ENCODE peak calls at places on chromosomes 12 and 14, in four cellular contexts. One of them, this sample, is unnamed.

GRCh38 chr12:125187148-125187733 is 122.0 kb downstream of the AACS start:
- DNase-seq in H9: no peak
- DNase-seq in IMR-90: no peak
- DNase-seq in H1: no peak
- DNase-seq in this sample: no peak

GRCh38 chr14:36346052-36346451 is 25.6 kb upstream of the MBIP start:
- DNase-seq in H9: no peak
- DNase-seq in IMR-90: no peak
- DNase-seq in H1: no peak
- DNase-seq in this sample: no peak

GRCh38 chr12:74899031-74899829 is 310.4 kb downstream of the KCNC2 start:
- DNase-seq in H9: no peak
- DNase-seq in IMR-90: no peak
- DNase-seq in H1: no peak
- DNase-seq in this sample: no peak

GRCh38 chr14:68758301-68758700 is 34.6 kb downstream of the ZFP36L1 start:
- DNase-seq in H9: no peak
- DNase-seq in IMR-90: no peak
- DNase-seq in H1: no peak
- DNase-seq in this sample: no peak

GRCh38 chr14:59585891-59586554 is 9.4 kb upstream of the CCDC175 start:
- DNase-seq in H9: no peak
- DNase-seq in IMR-90: peak; percentile 40
- DNase-seq in H1: no peak
- DNase-seq in this sample: no peak

GRCh38 chr14:99675951-99676350 is 8.1 kb upstream of the CYP46A1 start:
- DNase-seq in H9: no peak
- DNase-seq in IMR-90: no peak
- DNase-seq in H1: no peak
- DNase-seq in this sample: no peak

GRCh38 chr14:101350710-101351109 is 210.6 kb upstream of the DIO3 start:
- DNase-seq in H9: no peak
- DNase-seq in IMR-90: no peak
- DNase-seq in H1: no peak
- DNase-seq in this sample: no peak

GRCh38 chr12:81128930-81129554 is 51.2 kb downstream of the ACSS3 start:
- DNase-seq in H9: peak; percentile 49
- DNase-seq in IMR-90: peak; percentile 43
- DNase-seq in H1: no peak
- DNase-seq in this sample: peak; percentile 84

GRCh38 chr14:104291123-104292000 is 153.0 kb downstream of the KIF26A start:
- DNase-seq in H9: peak; percentile 86
- DNase-seq in IMR-90: no peak
- DNase-seq in H1: peak; percentile 27
- DNase-seq in this sample: peak; percentile 76
- H3K23ac ChIP-seq in H9: no peak overlapping the region
- H3K23ac ChIP-seq in IMR-90: no peak overlapping the region
- H3K23ac ChIP-seq in H1: no peak overlapping the region
- H3K23ac ChIP-seq in this sample: peak overlapping the region; percentile 60

DNA sequence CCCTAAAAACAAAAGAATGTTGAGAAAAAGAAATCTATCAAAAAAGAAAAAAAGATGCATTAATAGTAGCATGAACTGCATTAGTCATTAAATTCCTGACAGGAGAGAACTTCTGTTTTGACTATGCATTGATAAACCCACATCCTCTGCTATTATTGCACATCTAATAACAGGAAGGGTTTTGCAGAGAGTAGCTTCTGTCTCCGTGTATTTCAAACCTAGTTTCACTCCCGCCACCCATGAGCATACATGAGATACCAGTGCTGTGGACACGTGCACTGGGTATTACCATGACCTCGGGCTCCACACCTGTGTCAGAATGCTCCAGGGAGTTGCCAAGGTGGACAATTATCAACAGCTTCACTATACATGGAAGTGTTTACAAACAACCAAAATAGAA is 449.1 kb upstream of the SOX5 start:
- DNase-seq in H9: no peak
- DNase-seq in IMR-90: peak; percentile 15
- DNase-seq in H1: no peak
- DNase-seq in this sample: no peak
- H3K56ac ChIP-seq in H9: no peak overlapping the region
- H3K56ac ChIP-seq in IMR-90: no peak overlapping the region
- H3K56ac ChIP-seq in H1: no peak overlapping the region
- H3K56ac ChIP-seq in this sample: no peak overlapping the region

DNA sequence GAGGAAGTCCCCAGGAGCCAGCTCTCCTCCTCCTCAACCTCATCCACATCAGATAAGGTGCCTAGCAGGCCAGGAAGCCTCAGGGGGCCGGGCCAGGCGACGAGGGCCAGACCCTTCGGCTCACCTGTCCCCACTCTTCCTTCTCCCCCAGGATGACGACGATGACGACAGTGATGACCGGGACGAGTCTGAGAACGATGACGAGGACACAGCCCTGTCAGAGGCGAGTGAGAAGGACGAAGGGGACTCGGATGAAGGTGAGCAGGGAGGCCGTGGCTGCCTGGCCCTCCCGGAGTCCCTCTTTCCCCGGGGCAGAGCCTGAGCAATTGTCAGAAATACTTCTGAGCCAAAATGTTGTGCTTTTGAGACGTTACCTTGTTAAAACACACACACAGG is 13.8 kb downstream of the SETD1B start:
- DNase-seq in H9: no peak
- DNase-seq in IMR-90: no peak
- DNase-seq in H1: no peak
- DNase-seq in this sample: no peak
- H3K23ac ChIP-seq in H9: no peak overlapping the region
- H3K23ac ChIP-seq in IMR-90: no peak overlapping the region
- H3K23ac ChIP-seq in H1: no peak overlapping the region
- H3K23ac ChIP-seq in this sample: no peak overlapping the region

GRCh38 chr12:70040141-70040540 is 203.1 kb upstream of the CNOT2 start:
- DNase-seq in H9: no peak
- DNase-seq in IMR-90: peak; percentile 72
- DNase-seq in H1: no peak
- DNase-seq in this sample: no peak
- H3K56ac ChIP-seq in H9: no peak overlapping the region
- H3K56ac ChIP-seq in IMR-90: no peak overlapping the region
- H3K56ac ChIP-seq in H1: no peak overlapping the region
- H3K56ac ChIP-seq in this sample: no peak overlapping the region

GRCh38 chr14:65103150-65103760 is 938 bp upstream of the MAX start:
- DNase-seq in H9: no peak
- DNase-seq in IMR-90: peak; percentile 27
- DNase-seq in H1: no peak
- DNase-seq in this sample: peak; percentile 18
- H3K23ac ChIP-seq in H9: peak overlapping the region; percentile 20
- H3K23ac ChIP-seq in IMR-90: no peak overlapping the region
- H3K23ac ChIP-seq in H1: no peak overlapping the region
- H3K23ac ChIP-seq in this sample: no peak overlapping the region

DNA sequence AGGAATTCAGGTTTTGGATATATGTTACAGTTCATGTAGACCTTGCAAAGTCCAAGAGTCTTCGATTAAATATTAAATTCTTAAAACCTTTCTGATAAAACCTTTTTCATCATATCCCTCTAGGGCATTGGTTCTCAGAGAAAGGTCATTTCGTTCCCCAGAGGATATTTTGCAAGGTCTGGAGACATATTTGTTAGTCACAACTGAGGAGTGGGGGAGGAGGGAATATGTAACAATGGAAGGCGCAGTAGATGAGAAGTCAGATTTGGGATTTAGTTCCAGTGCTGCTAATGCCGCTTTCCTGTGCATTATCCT is 5.3 kb downstream of the TMEM253 start:
- DNase-seq in H9: no peak
- DNase-seq in IMR-90: no peak
- DNase-seq in H1: no peak
- DNase-seq in this sample: no peak
- H3K56ac ChIP-seq in H9: no peak overlapping the region
- H3K56ac ChIP-seq in IMR-90: no peak overlapping the region
- H3K56ac ChIP-seq in H1: no peak overlapping the region
- H3K56ac ChIP-seq in this sample: peak overlapping the region; percentile 75